ENCODE peak calls at places on chromosomes 5 and 9, in eight cellular contexts. B is stimulated activated CD4-positive, alpha-beta T cell treated with anti-CD3 and anti-CD28 coated beads, Interleukin-2, amount 100 ng/mL, for 48 hours; C is GM12891; Y is naive thymus-derived CD8-positive, alpha-beta T cell; V is activated effector memory CD4-positive, alpha-beta T cell treated with Interleukin-2 at 50 U/mL for 16 hours; A is CD4-positive, alpha-beta T cell; Z is activated CD4-positive, alpha-beta T cell treated with anti-CD3 and anti-CD28 coated beads, Interleukin-2, amount 10 ng/mL, durations not matched to agents 7 days and 5 days; J is T follicular helper cell. L is an unnamed sample.

GRCh38 chr9:126304946-126305370 is 21.7 kb upstream of the MVB12B start:
- DNase-seq in B (no peak), C (no peak), Y (no peak), V (no peak), A (no peak), Z (no peak), J (no peak), L (no peak)

GRCh38 chr5:65722575-65723424 is 795 bp downstream of the NLN start:
- DNase-seq in B (no peak), C (no peak), Y (no peak), V (no peak), A (no peak), Z (peak), J (no peak), L (peak)

GRCh38 chr5:89343666-89344065 is 460.7 kb upstream of the MEF2C start:
- DNase-seq in B (no peak), C (no peak), Y (no peak), V (no peak), A (no peak), Z (no peak), J (no peak), L (peak)

GRCh38 chr9:4420351-4420750 is 69.9 kb upstream of the SLC1A1 start:
- DNase-seq in B (no peak), C (no peak), Y (no peak), V (no peak), A (no peak), Z (no peak), J (no peak), L (no peak)

GRCh38 chr5:32096891-32097592 is 77.1 kb downstream of the GOLPH3 start:
- DNase-seq in B (no peak), C (no peak), Y (no peak), V (no peak), A (no peak), Z (no peak), J (no peak), L (peak)

GRCh38 chr9:121323449-121324151 is 46.5 kb downstream of the STOM start:
- DNase-seq in B (no peak), C (no peak), Y (no peak), V (no peak), A (no peak), Z (no peak), J (no peak), L (no peak)

GRCh38 chr9:13915591-13916301 is 398.2 kb downstream of the NFIB start:
- DNase-seq in B (no peak), C (no peak), Y (no peak), V (no peak), A (no peak), Z (no peak), J (no peak), L (peak)

GRCh38 chr9:91177661-91178280 is 183.9 kb downstream of the AUH start:
- DNase-seq in B (no peak), C (no peak), Y (no peak), V (no peak), A (no peak), Z (peak), J (no peak), L (no peak)

GRCh38 chr5:14582797-14583137 is 1.2 kb downstream of the OTULINL start:
- DNase-seq in B (no peak), C (no peak), Y (no peak), V (no peak), A (no peak), Z (no peak), J (no peak), L (peak)

GRCh38 chr5:156359452-156359851 is 32.5 kb downstream of the SGCD start:
- DNase-seq in B (no peak), C (no peak), Y (no peak), V (no peak), A (no peak), Z (no peak), J (no peak), L (peak)

GRCh38 chr5:140549237-140550144 is 2.0 kb downstream of the EIF4EBP3 start:
- DNase-seq in B (no peak), C (no peak), Y (no peak), V (no peak), A (no peak), Z (no peak), J (no peak), L (peak)

GRCh38 chr5:16679863-16680262 is 63.1 kb upstream of the RETREG1 start:
- DNase-seq in B (no peak), C (no peak), Y (no peak), V (no peak), A (no peak), Z (no peak), J (no peak), L (peak)

GRCh38 chr5:107555425-107556090 is 115.2 kb downstream of the EFNA5 start:
- DNase-seq in B (no peak), C (no peak), Y (no peak), V (no peak), A (no peak), Z (no peak), J (no peak), L (no peak)

GRCh38 chr5:170284231-170284630 is 13.3 kb downstream of the LCP2 start:
- DNase-seq in B (no peak), C (no peak), Y (no peak), V (no peak), A (no peak), Z (no peak), J (no peak), L (no peak)

GRCh38 chr9:37969558-37970300 is 65.8 kb upstream of the SLC25A51 start:
- DNase-seq in B (no peak), C (no peak), Y (no peak), V (no peak), A (no peak), Z (no peak), J (no peak), L (no peak)

GRCh38 chr9:137913771-137914767 is 36.5 kb downstream of the CACNA1B start:
- DNase-seq in B (no peak), C (no peak), Y (no peak), V (no peak), A (no peak), Z (no peak), J (no peak), L (no peak)

GRCh38 chr9:136808781-136809158 is 1.0 kb downstream of the RABL6 start:
- DNase-seq in B (no peak), C (no peak), Y (no peak), V (no peak), A (no peak), Z (no peak), J (no peak), L (no peak)

GRCh38 chr9:88874391-88874790 is 116.9 kb upstream of the S1PR3 start:
- DNase-seq in B (no peak), C (no peak), Y (no peak), V (no peak), A (no peak), Z (no peak), J (no peak), L (no peak)

GRCh38 chr5:34001231-34001935 is 6.5 kb downstream of the AMACR start:
- DNase-seq in B (no peak), C (no peak), Y (no peak), V (no peak), A (no peak), Z (no peak), J (no peak), L (peak)

GRCh38 chr9:72204062-72204461 is 54.8 kb downstream of the GDA start:
- DNase-seq in B (no peak), C (no peak), Y (no peak), V (no peak), A (no peak), Z (no peak), J (no peak), L (no peak)

GRCh38 chr9:123757960-123758359 is 172.0 kb downstream of the DENND1A start:
- DNase-seq in B (no peak), C (no peak), Y (no peak), V (no peak), A (no peak), Z (no peak), J (no peak), L (no peak)

GRCh38 chr9:136974834-136975535 is 2.3 kb upstream of the PTGDS start:
- DNase-seq in B (no peak), C (no peak), Y (no peak), V (peak), A (no peak), Z (no peak), J (no peak), L (no peak)

GRCh38 chr5:121108725-121109124 is 644.6 kb downstream of the PRR16 start:
- DNase-seq in B (no peak), C (no peak), Y (no peak), V (no peak), A (no peak), Z (no peak), J (no peak), L (peak)

GRCh38 chr5:157743163-157744054 is at the start of gene LSM11:
- DNase-seq in B (peak), C (peak), Y (peak), V (peak), A (peak), Z (peak), J (peak), L (peak)